ENCODE peak calls at places on chromosome 10, in seven cellular contexts. Q is tibial artery; I is cardiac muscle cell; P is ovary; M is mammary epithelial cell; B is body of pancreas; N is CD8-positive, alpha-beta T cell. X is an unnamed sample.

GRCh38 chr10:44911081-44911540 is at the start of gene TMEM72:
- DNase-seq in P (no peak), N (no peak), M (no peak), Q (no peak), B (peak; percentile 93), I (peak; percentile 80), X (no peak)

GRCh38 chr10:119496282-119496681 is 46.2 kb downstream of the RGS10 start:
- DNase-seq in N (no peak), M (no peak), B (no peak), Q (no peak), P (no peak), I (no peak), X (no peak)

GRCh38 chr10:100735345-100736143 is 9.8 kb upstream of the PAX2 start:
- DNase-seq in N (no peak), I (peak; percentile 61), M (no peak), P (no peak), Q (no peak), B (no peak), X (no peak)

GRCh38 chr10:108070789-108071188 is 906.3 kb upstream of the SORCS1 start:
- DNase-seq in N (no peak), P (no peak), B (no peak), I (no peak), Q (no peak), M (no peak), X (no peak)

GRCh38 chr10:89554433-89554832 is 19.0 kb upstream of the SLC16A12 start:
- DNase-seq in N (no peak), P (no peak), Q (no peak), B (no peak), I (no peak), M (no peak), X (no peak)

GRCh38 chr10:56012146-56012545 is 348.9 kb downstream of the ZWINT start:
- DNase-seq in I (no peak), N (no peak), P (no peak), Q (no peak), B (no peak), M (no peak), X (no peak)

GRCh38 chr10:112845145-112845544 is 104.9 kb upstream of the TCF7L2 start:
- DNase-seq in P (no peak), B (no peak), I (no peak), Q (no peak), N (no peak), M (no peak), X (no peak)

GRCh38 chr10:16992611-16993119 is 136.9 kb downstream of the CUBN start:
- DNase-seq in M (no peak), B (no peak), Q (no peak), P (no peak), I (no peak), N (no peak), X (no peak)

GRCh38 chr10:24118246-24118645 is 90.7 kb upstream of the KIAA1217 start:
- DNase-seq in B (no peak), N (no peak), M (no peak), P (no peak), Q (no peak), I (peak; percentile 23), X (no peak)

GRCh38 chr10:21334891-21335696 is 190.4 kb downstream of the SKIDA1 start:
- DNase-seq in P (peak; percentile 51), M (peak; percentile 89), N (no peak), I (no peak), Q (peak; percentile 77), B (no peak), X (peak; percentile 70)

GRCh38 chr10:14478639-14479038 is 147.9 kb upstream of the FRMD4A start:
- DNase-seq in I (peak; percentile 71), M (peak; percentile 47), P (peak; percentile 41), B (peak; percentile 87), N (no peak), Q (peak; percentile 69), X (peak; percentile 19)

GRCh38 chr10:47024399-47025252 is 113.4 kb downstream of the PTPN20 start:
- DNase-seq in P (peak; percentile 36), M (peak; percentile 42), I (peak; percentile 80), B (peak; percentile 78), N (peak; percentile 50), Q (peak; percentile 79), X (no peak)

GRCh38 chr10:96719850-96720421 is 378 bp downstream of the PIK3AP1 start:
- DNase-seq in M (no peak), B (peak; percentile 78), I (peak; percentile 50), Q (peak; percentile 73), N (peak; percentile 42), P (peak; percentile 63), X (no peak)

GRCh38 chr10:110387983-110388681 is 83.4 kb upstream of the SMNDC1 start:
- DNase-seq in P (no peak), I (no peak), M (no peak), B (no peak), N (no peak), Q (no peak), X (peak; percentile 19)

GRCh38 chr10:97427571-97428179 is 1.7 kb downstream of the PGAM1 start:
- DNase-seq in B (peak; percentile 37), P (no peak), Q (no peak), I (peak; percentile 60), N (no peak), M (peak; percentile 44), X (no peak)

GRCh38 chr10:62779487-62780248 is 24.9 kb upstream of the ADO start:
- DNase-seq in I (no peak), P (no peak), M (peak; percentile 80), B (peak; percentile 23), Q (no peak), N (peak; percentile 74), X (no peak)

GRCh38 chr10:113895018-113895417 is 40.6 kb downstream of the NHLRC2 start:
- DNase-seq in P (no peak), B (no peak), N (no peak), M (peak; percentile 82), I (no peak), Q (no peak), X (peak; percentile 48)

GRCh38 chr10:73874267-73875138 is at the start of gene CAMK2G:
- DNase-seq in N (peak; percentile 67), B (peak; percentile 89), M (peak; percentile 81), P (peak; percentile 82), I (peak; percentile 89), Q (peak; percentile 92), X (no peak)

GRCh38 chr10:28201666-28202400 is 101.0 kb downstream of the MPP7 start:
- DNase-seq in P (no peak), N (no peak), B (no peak), M (no peak), Q (no peak), I (no peak), X (no peak)

GRCh38 chr10:28200804-28201203 is 102.1 kb downstream of the MPP7 start:
- DNase-seq in P (no peak), M (peak; percentile 16), Q (no peak), N (no peak), I (no peak), B (no peak), X (no peak)

GRCh38 chr10:28207799-28208198 is 95.1 kb downstream of the MPP7 start:
- DNase-seq in N (no peak), B (no peak), Q (no peak), M (no peak), I (no peak), P (no peak), X (no peak)

GRCh38 chr10:28202941-28203352 is 99.9 kb downstream of the MPP7 start:
- DNase-seq in P (peak; percentile 48), B (no peak), Q (peak; percentile 77), I (no peak), N (no peak), M (no peak), X (peak; percentile 72)
- H3K4me3 ChIP-seq in P (no peak overlapping the region), B (no peak overlapping the region), Q (no peak overlapping the region), I (no peak overlapping the region), N (no peak overlapping the region), M (no peak overlapping the region), X (no peak overlapping the region)

GRCh38 chr10:121978511-121978910 is 3.5 kb upstream of the NSMCE4A start:
- DNase-seq in I (no peak), B (no peak), Q (no peak), N (no peak), P (no peak), M (no peak), X (no peak)

GRCh38 chr10:121974019-121974534 is 940 bp downstream of the NSMCE4A start:
- DNase-seq in Q (no peak), M (no peak), I (no peak), B (no peak), N (no peak), P (no peak), X (no peak)

GRCh38 chr10:121974535-121975294 is at the start of gene NSMCE4A:
- DNase-seq in B (peak; percentile 82), Q (peak; percentile 84), I (peak; percentile 84), P (peak; percentile 75), N (peak; percentile 69), M (peak; percentile 66), X (no peak)

GRCh38 chr10:121976607-121977006 is 1.6 kb upstream of the NSMCE4A start:
- DNase-seq in I (no peak), P (no peak), B (no peak), Q (no peak), N (no peak), M (no peak), X (no peak)

DNA sequence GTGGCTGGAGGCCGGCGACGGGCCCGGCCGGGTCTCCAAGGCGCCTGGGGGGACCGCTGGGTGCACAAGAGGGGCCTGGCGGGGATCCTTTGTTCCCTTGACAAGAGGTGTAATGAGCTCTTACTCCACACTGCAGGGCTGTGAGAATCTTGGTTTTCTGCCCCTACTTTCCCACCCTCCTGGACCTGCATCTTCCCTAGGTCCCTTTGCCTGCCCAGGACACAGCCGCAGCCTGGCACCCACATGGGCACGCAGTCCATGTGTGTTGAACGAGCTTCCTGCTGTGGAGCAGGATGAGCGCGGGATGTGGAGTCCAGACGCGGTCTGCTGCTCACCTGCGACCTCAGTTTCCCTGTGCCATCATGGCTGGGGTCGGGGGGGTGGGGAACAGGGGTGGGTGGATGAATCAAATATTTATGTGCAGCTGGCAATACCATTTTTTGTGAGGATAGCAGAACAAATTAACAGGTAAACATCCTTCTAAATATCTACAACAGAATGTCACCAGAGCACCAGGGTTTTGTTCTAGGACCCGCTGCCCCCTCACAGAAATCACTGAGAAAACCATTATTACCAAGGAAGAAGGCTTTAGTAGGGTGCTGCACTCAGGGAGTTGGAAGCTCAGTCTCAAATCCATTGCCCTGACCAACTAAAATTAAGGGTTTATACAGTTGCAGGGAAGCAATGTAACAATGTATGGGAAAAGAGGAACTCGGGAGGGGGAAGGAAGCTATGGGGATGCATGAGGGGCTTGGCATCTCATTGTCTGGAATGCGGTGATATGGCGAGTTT is 474 bp upstream of the NSMCE4A start:
- DNase-seq in P (no peak), N (no peak), B (no peak), M (no peak), Q (no peak), I (no peak), X (no peak)
- TF ChIP-seq CTCF in P (no peak), N (no peak), B (peak; percentile 63), M (no peak), Q (no peak), I (no peak), X (peak; percentile 41)

DNA sequence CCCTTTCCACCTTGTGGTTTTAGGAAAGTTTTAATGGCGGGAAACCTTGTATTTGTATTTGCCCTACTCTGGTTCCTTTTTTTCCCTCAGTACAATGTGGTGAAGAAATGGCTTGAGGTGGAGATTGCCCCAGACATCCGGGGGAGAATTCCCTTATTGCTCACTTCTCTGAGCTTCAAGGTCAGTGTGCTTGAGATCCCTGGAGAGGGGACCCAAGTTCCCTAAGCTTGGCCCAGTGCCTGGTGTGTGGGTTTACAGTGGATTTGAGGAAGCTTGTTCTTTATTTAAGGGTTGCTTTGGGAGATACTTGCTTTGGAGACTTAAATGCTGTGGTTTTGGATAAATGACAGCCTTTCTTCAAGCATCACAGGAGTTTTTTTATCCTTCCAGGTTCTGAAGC is 18.3 kb downstream of the CALHM2 start:
- DNase-seq in P (peak; percentile 90), I (no peak), B (no peak), N (no peak), Q (peak; percentile 76), M (no peak), X (no peak)
- H3K36me3 ChIP-seq in P (no peaks in the 10 kb centered on the region), I (peaks cover 46% of the 10 kb centered on the region), B (peaks cover 15% of the 10 kb centered on the region), N (peaks cover 35% of the 10 kb centered on the region), Q (peaks cover 95% of the 10 kb centered on the region), M (peaks cover 33% of the 10 kb centered on the region), X (peaks cover 18% of the 10 kb centered on the region)

GRCh38 chr10:72688208-72688651 is 3.7 kb upstream of the MCU start:
- DNase-seq in N (no peak), Q (no peak), B (peak; percentile 22), M (peak; percentile 83), P (no peak), I (no peak), X (peak; percentile 54)
- H3K4me3 ChIP-seq in N (no peak overlapping the region), Q (no peak overlapping the region), B (no peak overlapping the region), M (no peak overlapping the region), P (no peak overlapping the region), I (no peak overlapping the region), X (no peak overlapping the region)

X was measured in BJ.